ENCODE peak calls at places on chromosome X, in four cellular contexts. A is astrocyte, X is hepatocyte, D is SK-N-MC. Q is an unnamed sample.

GRCh38 chrX:23901805-23902204 is 5.9 kb downstream of the APOO start:
- DNase-seq in A (peak; percentile 54), X (peak; percentile 90), D (peak; percentile 60), Q (peak; percentile 84)

GRCh38 chrX:95057341-95057740 is 1383.3 kb downstream of the FAM133A start:
- DNase-seq in A (peak; percentile 49), X (no peak), D (no peak), Q (peak; percentile 22)

GRCh38 chrX:34764842-34765241 is 107.8 kb upstream of the TMEM47 start:
- DNase-seq in A (no peak), X (no peak), D (no peak), Q (no peak)

GRCh38 chrX:72306851-72307645 is 1.3 kb upstream of the CITED1 start:
- DNase-seq in A (peak; percentile 62), X (peak; percentile 48), D (no peak), Q (peak; percentile 72)

GRCh38 chrX:38018734-38019410 is 12.5 kb downstream of the SYTL5 start:
- DNase-seq in A (peak; percentile 17), X (peak; percentile 8), D (no peak), Q (no peak)

GRCh38 chrX:130665214-130665613 is 237.8 kb downstream of the ENOX2 start:
- DNase-seq in A (no peak), X (no peak), D (no peak), Q (no peak)

GRCh38 chrX:43456056-43456455 is 200.0 kb upstream of the MAOA start:
- DNase-seq in A (no peak), X (no peak), D (no peak), Q (no peak)

GRCh38 chrX:70013483-70014222 is 36.1 kb downstream of the AWAT2 start:
- DNase-seq in A (no peak), X (no peak), D (no peak), Q (no peak)

GRCh38 chrX:33892670-33893069 is 239.4 kb downstream of the FAM47A start:
- DNase-seq in A (no peak), X (no peak), D (no peak), Q (no peak)

GRCh38 chrX:31524182-31524581 is 452.3 kb upstream of the FTHL17 start:
- DNase-seq in A (peak; percentile 18), X (peak; percentile 5), D (no peak), Q (peak; percentile 9)

GRCh38 chrX:65644621-65645287 is 22.7 kb upstream of the MSN start:
- DNase-seq in A (peak; percentile 81), X (peak; percentile 47), D (no peak), Q (peak; percentile 87)

GRCh38 chrX:44352739-44353138 is 9.3 kb upstream of the EFHC2 start:
- DNase-seq in A (no peak), X (peak; percentile 17), D (no peak), Q (peak; percentile 43)

GRCh38 chrX:149494844-149495565 is 10.1 kb downstream of the IDS start:
- DNase-seq in A (peak; percentile 35), X (no peak), D (no peak), Q (no peak)

GRCh38 chrX:15909605-15910004 is 55.0 kb upstream of the AP1S2 start:
- DNase-seq in A (no peak), X (no peak), D (no peak), Q (no peak)

GRCh38 chrX:34654939-34655338 is 2.1 kb downstream of the TMEM47 start:
- DNase-seq in A (no peak), X (no peak), D (no peak), Q (peak; percentile 26)

GRCh38 chrX:68177542-68177941 is 255.8 kb downstream of the OPHN1 start:
- DNase-seq in A (peak; percentile 13), X (no peak), D (no peak), Q (peak; percentile 33)

GRCh38 chrX:107626916-107627315 is 1.4 kb upstream of the PRPS1 start:
- DNase-seq in A (no peak), X (no peak), D (no peak), Q (no peak)

GRCh38 chrX:44507292-44507691 is 35.4 kb downstream of the FUNDC1 start:
- DNase-seq in A (no peak), X (no peak), D (no peak), Q (no peak)

GRCh38 chrX:2955281-2955680 is 26.1 kb upstream of the ARSD start:
- DNase-seq in A (no peak), X (no peak), D (no peak), Q (no peak)

GRCh38 chrX:155259752-155260151 is 4.5 kb downstream of the RAB39B start:
- DNase-seq in A (no peak), X (no peak), D (no peak), Q (no peak)

GRCh38 chrX:155263854-155264628 is at the start of gene RAB39B:
- DNase-seq in A (peak; percentile 38), X (peak; percentile 61), D (no peak), Q (peak; percentile 77)

GRCh38 chrX:155266446-155266845 is 2.2 kb upstream of the RAB39B start:
- DNase-seq in A (no peak), X (no peak), D (no peak), Q (no peak)

DNA sequence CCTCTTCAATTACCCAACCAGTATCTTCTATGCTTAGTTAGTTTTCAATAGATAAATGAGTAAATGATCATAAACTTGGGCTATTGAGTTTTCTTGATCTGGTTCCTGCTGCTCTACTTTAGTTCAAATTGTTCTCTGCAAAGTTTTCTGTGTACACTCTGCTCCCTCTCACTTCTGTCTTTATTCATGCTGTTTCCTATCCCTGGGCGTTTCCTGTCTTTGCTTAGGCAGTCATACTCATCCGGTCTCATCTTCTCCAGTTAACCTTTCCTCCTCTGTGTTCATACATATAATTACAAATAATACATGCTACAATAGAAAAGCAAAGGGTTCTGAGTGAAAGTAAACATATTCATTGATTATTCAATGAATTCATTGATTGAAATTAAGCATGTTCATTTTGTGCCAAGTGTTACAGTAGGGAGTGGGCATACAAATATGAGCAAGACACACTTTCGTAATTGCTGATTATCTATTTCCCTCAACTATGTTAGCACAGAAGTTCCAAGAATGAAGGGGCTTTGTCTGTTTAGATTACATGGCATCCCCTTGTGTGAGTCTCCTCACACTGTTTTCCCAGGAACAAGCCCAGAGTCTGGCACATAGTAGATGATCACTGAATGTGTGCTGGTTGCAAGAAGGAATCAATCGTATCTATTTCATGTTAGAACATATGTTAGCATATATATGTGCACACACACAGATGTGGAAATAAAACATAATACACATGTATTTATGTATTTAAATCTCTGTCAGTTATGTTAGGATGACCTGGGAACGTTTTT is 1.1 kb downstream of the RAB39B start:
- DNase-seq in A (no peak), X (no peak), D (peak; percentile 34), Q (peak; percentile 2)
- TF ChIP-seq EZH2 in A (no peak), X (no peak), D (no peak), Q (no peak)

GRCh38 chrX:153049093-153049492 is 7.2 kb upstream of the PNMA3 start:
- DNase-seq in A (no peak), X (no peak), D (no peak), Q (no peak)
- H3K9me3 ChIP-seq in A (no peaks in the 10 kb centered on the region), X (no peaks in the 10 kb centered on the region), D (no peaks in the 10 kb centered on the region), Q (no peaks in the 10 kb centered on the region)

GRCh38 chrX:140503230-140503585 is 1.7 kb downstream of the SOX3 start:
- DNase-seq in A (no peak), X (no peak), D (no peak), Q (no peak)
- TF ChIP-seq EZH2 in A (no peak), X (no peak), D (no peak), Q (peak; percentile 74)

GRCh38 chrX:99415470-99415869 is 994.6 kb downstream of the PCDH19 start:
- DNase-seq in A (no peak), X (no peak), D (no peak), Q (no peak)
- H3K9me3 ChIP-seq in A (no peaks in the 10 kb centered on the region), X (no peaks in the 10 kb centered on the region), D (no peaks in the 10 kb centered on the region), Q (no peaks in the 10 kb centered on the region)

GRCh38 chrX:40012039-40012799 is 85.5 kb downstream of the BCOR start:
- DNase-seq in A (peak; percentile 47), X (peak; percentile 76), D (no peak), Q (peak; percentile 67)

GRCh38 chrX:40009462-40009851 is 88.3 kb downstream of the BCOR start:
- DNase-seq in A (no peak), X (no peak), D (no peak), Q (peak; percentile 34)

GRCh38 chrX:40011483-40012038 is 86.2 kb downstream of the BCOR start:
- DNase-seq in A (no peak), X (no peak), D (no peak), Q (no peak)

GRCh38 chrX:40009890-40010289 is 87.9 kb downstream of the BCOR start:
- DNase-seq in A (no peak), X (no peak), D (no peak), Q (no peak)

DNA sequence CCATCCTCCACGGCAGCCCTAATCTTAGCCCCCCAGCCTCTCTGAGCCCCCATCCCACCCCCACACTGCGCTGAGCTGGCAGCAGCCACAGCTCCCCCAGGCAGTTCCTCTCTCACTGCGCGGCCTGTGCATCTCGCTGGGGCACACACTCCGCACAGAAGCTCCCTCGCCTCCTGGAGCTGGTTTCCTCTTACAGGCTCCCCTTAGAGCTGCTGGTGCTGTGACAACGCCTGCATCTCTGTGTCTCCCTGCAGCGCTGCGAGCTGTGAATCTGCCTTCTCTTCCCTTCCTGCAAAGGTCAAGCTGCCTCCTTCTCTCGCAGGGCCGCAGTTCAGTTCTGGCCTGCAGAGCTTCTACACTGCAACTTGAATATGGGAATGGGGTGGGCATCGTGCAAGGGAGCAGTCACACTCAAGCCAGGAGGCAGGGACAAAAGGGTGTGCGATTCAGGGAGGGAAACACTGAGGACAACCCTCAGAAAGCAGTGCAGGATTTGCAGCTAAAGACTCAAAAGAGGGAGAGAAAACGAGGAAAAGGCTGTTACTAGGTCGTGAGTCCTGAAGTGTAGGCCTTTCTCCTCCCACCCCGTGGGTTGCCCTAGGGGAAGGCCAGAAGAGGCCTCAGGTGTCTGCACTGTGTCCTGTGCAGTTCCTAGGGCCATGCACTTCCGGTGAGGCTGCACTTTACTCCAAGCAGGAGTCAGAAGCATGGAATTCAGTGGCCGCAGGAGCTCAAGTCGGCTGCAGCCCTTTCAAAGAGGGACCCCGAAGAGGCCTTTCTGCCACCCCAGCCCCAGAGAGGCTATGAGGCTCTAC is 87.0 kb downstream of the BCOR start:
- DNase-seq in A (no peak), X (no peak), D (no peak), Q (no peak)
- TF ChIP-seq EZH2 in A (no peak), X (no peak), D (no peak), Q (no peak)

DNA sequence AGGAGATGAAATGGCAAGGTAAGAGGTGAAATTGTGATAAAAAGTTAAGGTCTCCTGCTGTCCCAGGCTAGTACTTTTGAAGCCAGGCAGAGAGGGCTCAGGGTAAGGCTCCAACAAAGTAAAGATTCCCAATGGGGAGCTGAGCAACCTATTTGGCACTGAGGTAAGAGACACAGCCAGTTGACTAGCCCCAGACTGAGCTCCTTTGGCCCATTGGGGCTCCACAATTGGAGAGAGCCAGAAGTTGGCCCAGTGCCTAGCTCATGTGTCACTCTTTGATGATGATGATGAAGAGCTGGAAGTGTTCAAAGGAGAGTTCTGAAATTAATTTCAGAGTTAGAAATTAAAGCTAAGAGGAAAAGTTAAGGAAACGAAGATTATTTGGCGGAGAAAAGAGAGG is 94.6 kb downstream of the RLIM start:
- DNase-seq in A (no peak), X (no peak), D (no peak), Q (peak; percentile 17)
- H3K9me3 ChIP-seq in A (no peaks in the 10 kb centered on the region), X (peaks cover 7% of the 10 kb centered on the region), D (no peaks in the 10 kb centered on the region), Q (no peaks in the 10 kb centered on the region)

GRCh38 chrX:40170830-40171512 is 73.2 kb upstream of the BCOR start:
- DNase-seq in A (no peak), X (peak; percentile 42), D (no peak), Q (peak; percentile 29)
- TF ChIP-seq EZH2 in A (no peak), X (no peak), D (no peak), Q (no peak)

Q was measured in GM23248.